ENCODE peak calls at places on chromosomes 6 and 20, in five cellular contexts. D is psoas muscle; H is small intestine; Y is effector memory CD4-positive, alpha-beta T cell; K is ovary. S is an unnamed sample. For H3K36me3, the result is how much of the 10 kb centered on the place peaks cover.

GRCh38 chr6:109891924-109892323 is 86.2 kb upstream of the GPR6 start:
- DNase-seq in D (no peak), K (no peak), Y (no peak), H (no peak), S (no peak)

GRCh38 chr6:7073810-7074525 is 33.8 kb upstream of the RREB1 start:
- DNase-seq in Y (peak), H (peak), K (peak), D (peak), S (peak)

GRCh38 chr20:45547206-45547770 is at the start of gene EPPIN:
- DNase-seq in K (no peak), Y (no peak), H (no peak), D (no peak), S (no peak)

GRCh38 chr6:135334169-135334568 is 153.1 kb downstream of the MYB start:
- DNase-seq in D (no peak), Y (no peak), H (no peak), K (no peak), S (no peak)

GRCh38 chr20:56181593-56181992 is 66.9 kb upstream of the MC3R start:
- DNase-seq in D (no peak), K (no peak), Y (no peak), H (no peak), S (no peak)

GRCh38 chr20:10984899-10985298 is 311.1 kb upstream of the JAG1 start:
- DNase-seq in K (no peak), D (no peak), H (peak), Y (no peak), S (no peak)

GRCh38 chr6:163398796-163399195 is 15.7 kb upstream of the QKI start:
- DNase-seq in D (peak), H (no peak), K (no peak), Y (no peak), S (no peak)

GRCh38 chr6:26322645-26323482 is 42.1 kb upstream of the BTN3A2 start:
- DNase-seq in K (peak), D (no peak), Y (peak), H (peak), S (peak)

DNA sequence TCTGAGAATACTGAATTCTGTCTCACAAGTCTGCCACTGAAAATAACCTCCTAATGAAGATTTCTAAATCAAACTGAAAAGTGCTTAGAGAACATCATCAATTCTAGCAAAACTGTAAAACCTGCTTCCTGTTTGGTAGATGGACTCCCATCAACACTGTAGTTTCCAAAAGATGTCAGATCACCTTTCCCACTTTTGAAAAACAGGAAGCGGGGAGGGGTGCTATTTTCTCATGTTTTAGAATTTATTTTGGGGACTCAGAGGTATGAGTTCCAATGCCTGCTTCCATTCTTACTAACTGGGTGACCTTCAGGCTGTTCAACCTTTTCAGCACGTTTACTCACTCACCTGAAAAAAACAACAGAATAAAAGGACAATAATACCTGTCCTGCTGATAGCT is 1.2 kb downstream of the ATP5F1E start:
- DNase-seq in K (no peak), Y (no peak), D (no peak), H (no peak), S (no peak)
- H3K36me3 ChIP-seq in K (under half), Y (under half), D (half or more), H (under half), S (half or more)

GRCh38 chr6:43193929-43194328 is 11.9 kb downstream of the CUL9 start:
- DNase-seq in H (no peak), K (peak), D (no peak), Y (no peak), S (no peak)
- H3K36me3 ChIP-seq in H (under half), K (under half), D (half or more), Y (half or more), S (under half)

DNA sequence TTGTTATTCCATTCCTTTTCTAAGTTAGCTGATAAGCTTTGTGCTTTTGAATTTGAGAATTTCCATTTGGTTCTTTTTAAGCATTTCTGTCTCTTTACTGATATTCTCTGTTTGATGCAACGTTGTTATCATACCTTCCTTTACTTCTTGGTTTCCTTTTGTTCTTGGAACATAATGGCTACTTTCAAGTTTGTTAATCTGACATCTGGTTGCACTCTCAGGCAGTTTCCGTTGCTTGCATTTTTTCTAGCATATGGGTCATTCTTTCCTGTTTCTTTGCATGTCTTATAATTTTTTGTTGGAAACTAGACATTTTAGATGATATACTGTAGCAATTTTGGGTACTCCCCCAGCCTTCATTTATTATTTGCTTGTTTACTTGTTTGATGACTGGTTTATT is 12.5 kb downstream of the CDC5L start:
- DNase-seq in Y (no peak), D (no peak), H (no peak), K (no peak), S (no peak)
- H3K36me3 ChIP-seq in Y (half or more), D (half or more), H (under half), K (under half), S (half or more)

GRCh38 chr20:59864726-59865125 is 68.7 kb downstream of the SYCP2 start:
- DNase-seq in H (no peak), D (no peak), K (no peak), Y (no peak), S (no peak)
- H3K36me3 ChIP-seq in H (under half), D (under half), K (under half), Y (under half), S (under half)

GRCh38 chr20:49290608-49291191 is 12.8 kb upstream of the ZNFX1 start:
- DNase-seq in Y (no peak), D (no peak), K (no peak), H (no peak), S (no peak)
- H3K36me3 ChIP-seq in Y (half or more), D (half or more), K (under half), H (under half), S (half or more)

GRCh38 chr6:34773906-34774305 is 16.6 kb downstream of the SNRPC start:
- DNase-seq in Y (no peak), K (no peak), D (no peak), H (no peak), S (no peak)

GRCh38 chr6:34774967-34775366 is 16.9 kb upstream of the BLTP3A start:
- DNase-seq in Y (no peak), K (no peak), H (no peak), D (no peak), S (no peak)

GRCh38 chr6:34771727-34772126 is 14.4 kb downstream of the SNRPC start:
- DNase-seq in K (no peak), Y (no peak), H (no peak), D (no peak), S (no peak)

GRCh38 chr6:34768148-34768547 is 10.8 kb downstream of the SNRPC start:
- DNase-seq in Y (no peak), D (no peak), H (no peak), K (no peak), S (no peak)

GRCh38 chr6:34772940-34773339 is 15.6 kb downstream of the SNRPC start:
- DNase-seq in K (no peak), H (no peak), Y (no peak), D (no peak), S (no peak)
- H3K36me3 ChIP-seq in K (under half), H (under half), Y (under half), D (half or more), S (half or more)

S was measured in CD4-positive, CD25-positive, alpha-beta regulatory T cell.